ENCODE peak calls at places on chromosomes 16 and 17, in nine cellular contexts. Q is mesendoderm; D is ecto neural progenitor cell; B is nucleus accumbens; L is CD8-positive, alpha-beta memory T cell; R is BE2C; Y is stimulated activated CD8-positive, alpha-beta memory T cell treated with anti-CD3 and anti-CD28 coated beads, Interleukin-7, amount 100 ng/mL, for 1 hour; H is Calu3; C is sciatic nerve. N is an unnamed sample.

GRCh38 chr17:19650826-19651225 is 2.3 kb downstream of the ALDH3A2 start:
- DNase-seq in Q (no peak), D (no peak), B (no peak), L (no peak), R (no peak), Y (no peak), H (no peak), C (no peak), N (no peak)

GRCh38 chr16:84416407-84417321 is 48.3 kb downstream of the ATP2C2 start:
- DNase-seq in Q (no peak), D (no peak), B (no peak), L (no peak), R (no peak), Y (no peak), H (no peak), C (no peak), N (no peak)

GRCh38 chr16:24800586-24800985 is 45.2 kb upstream of the SLC5A11 start:
- DNase-seq in Q (peak), D (no peak), B (no peak), L (no peak), R (no peak), Y (no peak), H (peak), C (no peak), N (no peak)

GRCh38 chr17:20191066-20191465 is 181.9 kb downstream of the SPECC1 start:
- DNase-seq in Q (no peak), D (no peak), B (no peak), L (no peak), R (no peak), Y (no peak), H (no peak), C (no peak), N (no peak)

GRCh38 chr16:54525104-54525503 is 238.5 kb upstream of the IRX3 start:
- DNase-seq in Q (no peak), D (no peak), B (no peak), L (no peak), R (no peak), Y (no peak), H (no peak), C (no peak), N (no peak)

GRCh38 chr17:79160980-79161621 is 86.5 kb downstream of the ENGASE start:
- DNase-seq in Q (peak), D (no peak), B (no peak), L (no peak), R (no peak), Y (no peak), H (peak), C (no peak), N (no peak)

GRCh38 chr16:68244481-68244902 is 681 bp upstream of the PLA2G15 start:
- DNase-seq in Q (no peak), D (no peak), B (no peak), L (no peak), R (no peak), Y (no peak), H (no peak), C (no peak), N (no peak)

GRCh38 chr16:75209944-75210343 is 3.0 kb upstream of the CTRB2 start:
- DNase-seq in Q (no peak), D (no peak), B (no peak), L (no peak), R (no peak), Y (no peak), H (no peak), C (no peak), N (no peak)

GRCh38 chr17:66964083-66964771 is at the start of gene CACNG4:
- DNase-seq in Q (peak), D (peak), B (peak), L (no peak), R (peak), Y (no peak), H (peak), C (no peak), N (no peak)

GRCh38 chr17:7673239-7673638 is 14.1 kb downstream of the TP53 start:
- DNase-seq in Q (peak), D (no peak), B (no peak), L (no peak), R (no peak), Y (no peak), H (peak), C (no peak), N (no peak)

GRCh38 chr17:80785477-80786178 is 206.0 kb upstream of the CHMP6 start:
- DNase-seq in Q (no peak), D (peak), B (peak), L (no peak), R (no peak), Y (no peak), H (no peak), C (no peak), N (no peak)

GRCh38 chr16:85088570-85089214 is 23.6 kb downstream of the CIBAR2 start:
- DNase-seq in Q (no peak), D (no peak), B (no peak), L (no peak), R (no peak), Y (no peak), H (no peak), C (no peak), N (no peak)

GRCh38 chr16:2042171-2042570 is 5.5 kb downstream of the NTHL1 start:
- DNase-seq in Q (no peak), D (no peak), B (no peak), L (no peak), R (no peak), Y (no peak), H (no peak), C (no peak), N (no peak)

GRCh38 chr17:43013296-43013695 is 6.7 kb downstream of the IFI35 start:
- DNase-seq in Q (no peak), D (no peak), B (no peak), L (no peak), R (no peak), Y (no peak), H (no peak), C (no peak), N (no peak)

GRCh38 chr16:57462978-57463362 is 491 bp downstream of the POLR2C start:
- DNase-seq in Q (no peak), D (no peak), B (no peak), L (no peak), R (no peak), Y (no peak), H (no peak), C (no peak), N (no peak)

GRCh38 chr17:82689077-82689476 is 9.4 kb downstream of the RAB40B start:
- DNase-seq in Q (no peak), D (no peak), B (no peak), L (no peak), R (no peak), Y (no peak), H (no peak), C (no peak), N (no peak)

GRCh38 chr17:45413498-45413923 is 19.2 kb downstream of the ARHGAP27 start:
- DNase-seq in Q (no peak), D (no peak), B (peak), L (no peak), R (no peak), Y (no peak), H (peak), C (no peak), N (no peak)

GRCh38 chr17:74042744-74043486 is 160.6 kb upstream of the RPL38 start:
- DNase-seq in Q (peak), D (no peak), B (peak), L (no peak), R (no peak), Y (no peak), H (peak), C (no peak), N (no peak)

GRCh38 chr16:66478733-66479511 is 51.8 kb downstream of the BEAN1 start:
- DNase-seq in Q (peak), D (peak), B (peak), L (peak), R (peak), Y (peak), H (peak), C (peak), N (peak)

GRCh38 chr16:81902025-81902424 is 109.2 kb downstream of the SDR42E1 start:
- DNase-seq in Q (no peak), D (no peak), B (no peak), L (no peak), R (no peak), Y (no peak), H (peak), C (no peak), N (no peak)

GRCh38 chr17:29042679-29043538 is at the start of gene PIPOX:
- DNase-seq in Q (peak), D (peak), B (peak), L (no peak), R (peak), Y (no peak), H (peak), C (peak), N (peak)

GRCh38 chr16:89369266-89369895 is 121.0 kb downstream of the ANKRD11 start:
- DNase-seq in Q (no peak), D (no peak), B (no peak), L (no peak), R (no peak), Y (no peak), H (no peak), C (no peak), N (no peak)